ENCODE peak calls at places on chromosome 16, in four cellular contexts. V, J, L and X are unnamed samples.
A peak's percentile ranks its signal among the peaks of the same experiment; 100 is the strongest.

GRCh38 chr16:85554791-85555548 is 58.2 kb upstream of the GSE1 start:
- DNase-seq in V (no peak), L (peak; percentile 60), J (no peak), X (peak; percentile 63)

GRCh38 chr16:61829631-61830030 is 206.6 kb downstream of the CDH8 start:
- DNase-seq in L (no peak), J (no peak), V (no peak), X (no peak)

GRCh38 chr16:46918905-46919792 is 35.0 kb downstream of the GPT2 start:
- DNase-seq in L (peak; percentile 86), V (no peak), J (no peak), X (no peak)

GRCh38 chr16:19595043-19595767 is 39.7 kb downstream of the VPS35L start:
- DNase-seq in L (peak; percentile 62), V (no peak), J (no peak), X (no peak)

GRCh38 chr16:68994324-68994723 is 111.1 kb upstream of the HAS3 start:
- DNase-seq in J (no peak), V (no peak), L (no peak), X (no peak)

GRCh38 chr16:79863128-79864031 is 262.8 kb upstream of the MAF start:
- DNase-seq in L (no peak), V (no peak), J (no peak), X (no peak)

GRCh38 chr16:89385712-89386111 is 104.6 kb downstream of the ANKRD11 start:
- DNase-seq in J (no peak), V (no peak), L (no peak), X (no peak)

GRCh38 chr16:75192606-75193264 is 14.2 kb downstream of the CTRB2 start:
- DNase-seq in L (no peak), J (no peak), V (peak; percentile 16), X (no peak)

GRCh38 chr16:6643083-6643686 is 689.5 kb upstream of the RBFOX1 start:
- DNase-seq in J (peak; percentile 85), V (peak; percentile 34), L (peak; percentile 47), X (peak; percentile 25)

GRCh38 chr16:84477661-84478060 is 26.8 kb downstream of the MEAK7 start:
- DNase-seq in J (no peak), L (peak; percentile 17), V (no peak), X (no peak)

GRCh38 chr16:70304892-70305448 is 6.0 kb downstream of the DDX19B start:
- DNase-seq in L (no peak), J (no peak), V (no peak), X (no peak)

GRCh38 chr16:70298988-70299938 is at the start of gene DDX19B:
- DNase-seq in V (peak; percentile 71), L (peak; percentile 83), J (peak; percentile 59), X (peak; percentile 77)

GRCh38 chr16:70301121-70301520 is 2.1 kb downstream of the DDX19B start:
- DNase-seq in L (no peak), V (no peak), J (no peak), X (no peak)

GRCh38 chr16:70306880-70307279 is 7.9 kb downstream of the DDX19B start:
- DNase-seq in J (no peak), V (no peak), L (no peak), X (no peak)

DNA sequence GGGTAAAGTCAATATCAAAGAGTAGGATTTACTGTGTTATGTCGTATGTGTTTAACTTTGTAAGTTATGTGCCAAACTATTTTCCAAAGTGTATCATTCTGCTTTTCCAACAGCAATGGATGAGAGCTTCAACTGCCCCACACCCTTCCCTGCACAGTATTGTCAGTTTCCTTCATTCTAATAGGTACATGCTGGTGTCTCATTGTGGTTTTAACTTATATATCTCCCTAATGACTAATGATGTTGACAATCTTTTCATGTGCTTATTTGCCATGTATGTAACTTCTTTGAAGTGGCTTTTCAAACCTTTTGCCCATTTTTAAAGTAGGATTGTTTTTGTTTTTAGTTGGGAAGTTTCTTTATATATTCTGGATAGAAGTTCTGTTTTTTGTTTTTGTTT is 3.8 kb downstream of the DDX19B start:
- DNase-seq in J (no peak), L (no peak), V (no peak), X (no peak)
- H3K4me1 ChIP-seq in J (peaks cover 18% of the 10 kb centered on the region), L (peaks cover 34% of the 10 kb centered on the region), V (no peaks in the 10 kb centered on the region), X (no peaks in the 10 kb centered on the region)

GRCh38 chr16:31132979-31133599 is 2.4 kb downstream of the PRSS8 start:
- DNase-seq in V (no peak), J (no peak), L (no peak), X (no peak)
- H3K4me3 ChIP-seq in V (peak overlapping the region; percentile 68), J (no peak overlapping the region), L (no peak overlapping the region), X (no peak overlapping the region)

GRCh38 chr16:87534030-87534653 is 41.3 kb upstream of the ZCCHC14 start:
- DNase-seq in J (no peak), L (no peak), V (no peak), X (no peak)

GRCh38 chr16:87534751-87535150 is 41.9 kb upstream of the ZCCHC14 start:
- DNase-seq in L (no peak), V (no peak), J (no peak), X (no peak)

GRCh38 chr16:87535457-87535854 is 42.6 kb upstream of the ZCCHC14 start:
- DNase-seq in J (no peak), V (no peak), L (no peak), X (no peak)

GRCh38 chr16:87536795-87537142 is 43.9 kb upstream of the ZCCHC14 start:
- DNase-seq in L (no peak), J (no peak), V (no peak), X (no peak)

GRCh38 chr16:87535855-87536794 is 43.3 kb upstream of the ZCCHC14 start:
- DNase-seq in L (no peak), J (no peak), V (no peak), X (no peak)
- H3K4me1 ChIP-seq in L (peaks cover 14% of the 10 kb centered on the region), J (peaks cover 13% of the 10 kb centered on the region), V (no peaks in the 10 kb centered on the region), X (no peaks in the 10 kb centered on the region)

GRCh38 chr16:50744911-50745310 is 3.0 kb downstream of the CYLD start:
- DNase-seq in L (no peak), J (no peak), V (no peak), X (no peak)
- H3K4me3 ChIP-seq in L (no peak overlapping the region), J (no peak overlapping the region), V (no peak overlapping the region), X (no peak overlapping the region)

DNA sequence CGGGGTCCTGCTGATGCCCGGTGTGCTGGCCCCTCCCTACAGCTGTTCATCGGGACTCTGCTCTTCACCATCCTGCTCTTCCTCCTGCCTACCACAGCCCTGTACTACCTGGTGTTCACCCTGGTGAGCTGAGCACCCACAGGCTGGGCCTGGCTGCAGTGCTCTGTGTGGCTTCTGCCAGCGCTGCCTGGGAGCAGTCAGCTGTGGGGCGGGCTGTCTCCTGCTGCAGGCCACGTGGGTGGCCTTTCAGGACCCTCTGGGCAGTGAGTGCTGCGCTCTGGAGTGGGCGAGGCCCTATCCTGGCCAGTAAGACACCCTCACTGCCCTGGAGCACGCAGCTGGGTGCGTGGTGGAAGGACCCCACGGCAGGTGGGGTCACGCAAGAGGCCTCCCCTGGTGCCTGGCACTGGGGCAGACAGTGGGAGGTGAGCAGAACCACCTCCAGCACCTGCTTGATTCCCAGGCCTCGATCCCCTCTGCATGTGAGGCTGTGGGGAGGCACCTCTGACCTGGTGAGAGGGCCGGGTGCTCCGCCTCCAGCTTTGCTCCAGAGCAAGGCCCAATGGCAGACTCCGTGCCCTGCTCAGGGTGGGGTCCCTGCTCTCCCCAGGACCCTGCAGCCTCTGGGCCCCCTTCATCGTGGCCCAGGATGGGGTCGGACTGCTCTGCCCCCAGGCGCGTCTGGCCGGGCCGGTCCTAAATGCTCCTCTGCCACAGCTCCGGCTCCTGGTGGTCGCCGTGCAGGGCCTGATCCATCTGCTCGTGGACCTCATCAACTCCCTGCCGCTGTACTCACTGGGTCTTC is 9.5 kb upstream of the RAB40C start:
- DNase-seq in L (no peak), J (no peak), V (no peak), X (no peak)
- H3K4me1 ChIP-seq in L (peaks cover 42% of the 10 kb centered on the region), J (peaks cover 23% of the 10 kb centered on the region), V (no peaks in the 10 kb centered on the region), X (peaks cover 4% of the 10 kb centered on the region)

GRCh38 chr16:29809031-29809747 is 2.8 kb upstream of the PRRT2 start:
- DNase-seq in L (no peak), J (no peak), V (no peak), X (no peak)
- H3K4me3 ChIP-seq in L (no peak overlapping the region), J (no peak overlapping the region), V (peak overlapping the region; percentile 84), X (peak overlapping the region; percentile 80)

GRCh38 chr16:51399908-51400670 is 249.0 kb upstream of the SALL1 start:
- DNase-seq in L (no peak), V (no peak), J (no peak), X (no peak)

GRCh38 chr16:51402239-51402638 is 251.2 kb upstream of the SALL1 start:
- DNase-seq in J (no peak), V (no peak), L (no peak), X (no peak)

GRCh38 chr16:51404386-51404785 is 253.3 kb upstream of the SALL1 start:
- DNase-seq in V (no peak), L (no peak), J (no peak), X (no peak)

GRCh38 chr16:51401673-51402072 is 250.6 kb upstream of the SALL1 start:
- DNase-seq in V (no peak), J (no peak), L (no peak), X (no peak)

GRCh38 chr16:51402785-51403184 is 251.7 kb upstream of the SALL1 start:
- DNase-seq in V (no peak), L (peak; percentile 52), J (no peak), X (no peak)
- H3K4me1 ChIP-seq in V (no peaks in the 10 kb centered on the region), L (no peaks in the 10 kb centered on the region), J (no peaks in the 10 kb centered on the region), X (no peaks in the 10 kb centered on the region)

GRCh38 chr16:73056911-73057310 is 9.0 kb upstream of the ZFHX3 start:
- DNase-seq in J (no peak), V (no peak), L (no peak), X (no peak)

GRCh38 chr16:73058616-73059409 is 10.9 kb upstream of the ZFHX3 start:
- DNase-seq in V (no peak), L (peak; percentile 43), J (no peak), X (peak; percentile 76)

GRCh38 chr16:73056383-73056782 is 8.5 kb upstream of the ZFHX3 start:
- DNase-seq in V (no peak), J (no peak), L (no peak), X (no peak)

GRCh38 chr16:73058221-73058615 is 10.3 kb upstream of the ZFHX3 start:
- DNase-seq in L (peak; percentile 62), J (no peak), V (no peak), X (peak; percentile 54)

GRCh38 chr16:73057369-73058210 is 9.7 kb upstream of the ZFHX3 start:
- DNase-seq in L (no peak), V (no peak), J (no peak), X (peak; percentile 66)
- H3K4me3 ChIP-seq in L (peak overlapping the region; percentile 89), V (peak overlapping the region; percentile 75), J (peak overlapping the region; percentile 83), X (peak overlapping the region; percentile 73)

DNA sequence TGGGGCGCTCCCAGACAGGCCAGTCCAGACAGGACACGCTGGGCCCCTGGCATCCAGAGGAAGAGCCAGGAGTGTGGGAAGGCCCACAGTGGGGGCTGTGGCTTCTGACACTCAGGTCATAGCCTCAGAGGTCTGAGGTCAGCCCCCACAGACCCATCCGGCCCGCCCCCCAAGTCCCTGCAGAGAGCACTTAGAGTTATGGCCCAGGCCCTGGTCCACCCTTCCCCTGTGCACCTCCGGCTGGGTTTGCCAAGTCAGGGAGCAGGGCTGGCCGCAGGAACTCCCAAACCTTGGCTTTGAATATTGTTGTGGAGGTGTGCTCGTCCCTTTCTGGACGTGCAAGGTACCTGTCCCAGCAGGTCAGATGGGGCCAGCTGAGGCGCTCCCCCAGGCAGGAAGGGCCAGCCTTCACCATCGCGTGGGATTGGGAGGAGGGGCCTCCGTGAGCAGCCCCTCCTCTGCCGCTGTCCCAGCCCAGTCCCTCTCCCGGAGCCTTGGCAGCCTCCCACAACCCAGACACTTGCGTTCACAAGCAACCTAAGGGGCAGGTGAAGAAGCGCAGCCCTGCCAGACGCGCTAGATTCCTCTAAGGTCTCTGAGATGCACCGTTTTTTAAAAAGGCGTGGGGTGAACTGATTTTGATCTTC is 74.6 kb downstream of the SOCS1 start:
- DNase-seq in L (no peak), J (no peak), V (peak; percentile 77), X (no peak)
- H3K4me1 ChIP-seq in L (peaks cover 16% of the 10 kb centered on the region), J (no peaks in the 10 kb centered on the region), V (peaks cover 6% of the 10 kb centered on the region), X (no peaks in the 10 kb centered on the region)